ENCODE peak calls at places on chromosomes 1 and 21, in ten cellular contexts. G is adrenal gland, W is GM23338, E is uterus, V is tibial nerve, H is cardiac muscle cell, A is neuronal stem cell, Y is left ventricle myocardium inferior, U is tibial artery, N is heart left ventricle. S is an unnamed sample.
A peak's percentile ranks its signal among the peaks of the same experiment; 100 is the strongest.

GRCh38 chr1:89516055-89516454 is 8.6 kb upstream of the LRRC8B start:
- DNase-seq in N (no peak), A (no peak), Y (no peak), E (no peak), G (no peak), W (no peak), U (no peak), V (no peak), H (peak; percentile 43), S (peak; percentile 36)

GRCh38 chr1:61842863-61843514 is 100.7 kb downstream of the PATJ start:
- DNase-seq in V (no peak), H (peak; percentile 22), U (no peak), Y (no peak), N (no peak), W (peak; percentile 51), E (no peak), G (no peak), A (no peak), S (no peak)

GRCh38 chr1:20233394-20233793 is 47.1 kb upstream of the PLA2G2C start:
- DNase-seq in G (no peak), A (no peak), W (peak; percentile 73), H (peak; percentile 28), U (no peak), V (no peak), Y (no peak), E (no peak), N (no peak), S (no peak)

GRCh38 chr1:152451254-152451653 is 37.2 kb upstream of the CRNN start:
- DNase-seq in H (no peak), U (no peak), V (no peak), N (no peak), E (no peak), A (no peak), Y (no peak), G (no peak), W (peak; percentile 82), S (no peak)

GRCh38 chr1:50562106-50562505 is 138.9 kb upstream of the DMRTA2 start:
- DNase-seq in E (no peak), N (no peak), A (no peak), U (no peak), W (no peak), H (no peak), Y (no peak), V (no peak), G (no peak), S (no peak)

GRCh38 chr1:34688358-34688757 is 66.5 kb upstream of the GJB5 start:
- DNase-seq in W (no peak), G (no peak), N (no peak), Y (no peak), V (no peak), U (no peak), H (no peak), E (no peak), A (no peak), S (no peak)

GRCh38 chr1:227942716-227943261 is 4.9 kb downstream of the WNT9A start:
- DNase-seq in H (no peak), E (peak; percentile 12), Y (no peak), G (no peak), A (no peak), N (no peak), V (peak; percentile 7), W (no peak), U (peak; percentile 60), S (no peak)

GRCh38 chr1:243254233-243254926 is 701 bp downstream of the CEP170 start:
- DNase-seq in W (peak; percentile 81), G (peak; percentile 67), Y (peak; percentile 65), E (peak; percentile 53), V (peak; percentile 28), N (peak; percentile 67), U (peak; percentile 85), A (peak; percentile 52), H (peak; percentile 73), S (peak; percentile 67)

GRCh38 chr21:25858328-25858727 is 123.6 kb downstream of the GABPA start:
- DNase-seq in Y (no peak), N (no peak), A (no peak), V (no peak), U (no peak), E (no peak), H (no peak), G (no peak), W (no peak), S (no peak)

GRCh38 chr1:40981702-40982448 is 2.4 kb downstream of the CTPS1 start:
- DNase-seq in V (no peak), E (peak; percentile 40), N (no peak), G (no peak), Y (no peak), H (peak; percentile 54), W (peak; percentile 30), A (no peak), U (peak; percentile 76), S (no peak)

GRCh38 chr1:204003536-204003935 is 69.4 kb upstream of the SOX13 start:
- DNase-seq in Y (no peak), A (no peak), N (no peak), W (peak; percentile 37), U (no peak), H (no peak), E (no peak), V (no peak), G (no peak), S (no peak)

GRCh38 chr1:20511518-20512428 is 3.8 kb upstream of the MUL1 start:
- DNase-seq in H (no peak), Y (no peak), G (no peak), N (no peak), W (no peak), U (no peak), V (no peak), A (no peak), E (no peak), S (no peak)

DNA sequence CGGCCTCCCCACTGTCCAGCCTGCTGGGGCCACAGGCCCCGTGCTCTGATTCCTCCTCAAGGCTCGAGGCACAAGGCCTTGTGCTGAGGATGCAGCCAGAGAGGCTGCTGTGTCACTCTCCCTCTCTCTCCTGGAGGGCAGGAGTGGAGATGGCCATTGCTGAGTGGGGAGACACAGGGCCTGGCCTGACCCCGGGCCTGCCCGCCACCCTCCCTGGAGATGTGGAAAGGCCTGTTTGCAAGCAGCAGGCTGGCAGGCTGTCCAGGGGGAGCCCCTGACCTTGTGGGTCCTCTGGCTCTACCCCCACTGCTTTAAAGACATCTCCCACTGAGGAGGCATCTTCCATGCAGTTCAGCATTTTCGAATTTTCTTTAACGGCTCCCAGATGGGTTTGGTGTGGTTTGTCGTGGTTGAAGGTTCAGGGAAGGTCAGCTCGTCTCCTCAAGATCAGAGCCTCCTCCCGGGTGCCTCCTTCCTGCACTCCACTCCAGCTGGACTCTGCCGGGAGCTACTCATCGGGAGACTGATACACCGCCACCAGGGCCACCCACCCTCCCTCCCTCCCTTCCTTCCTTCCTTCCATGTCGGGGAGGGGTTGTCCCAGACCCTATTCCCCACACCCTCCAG is 69.0 kb downstream of the SPSB1 start:
- DNase-seq in G (no peak), E (no peak), W (no peak), H (no peak), V (no peak), A (no peak), U (no peak), Y (no peak), N (no peak), S (no peak)
- H3K36me3 ChIP-seq in G (no peaks in the 10 kb centered on the region), E (no peaks in the 10 kb centered on the region), W (no peaks in the 10 kb centered on the region), H (no peaks in the 10 kb centered on the region), V (peaks cover 30% of the 10 kb centered on the region), A (peaks cover 2% of the 10 kb centered on the region), U (peaks cover 22% of the 10 kb centered on the region), Y (peaks cover 16% of the 10 kb centered on the region), N (peaks cover 11% of the 10 kb centered on the region), S (no peaks in the 10 kb centered on the region)

DNA sequence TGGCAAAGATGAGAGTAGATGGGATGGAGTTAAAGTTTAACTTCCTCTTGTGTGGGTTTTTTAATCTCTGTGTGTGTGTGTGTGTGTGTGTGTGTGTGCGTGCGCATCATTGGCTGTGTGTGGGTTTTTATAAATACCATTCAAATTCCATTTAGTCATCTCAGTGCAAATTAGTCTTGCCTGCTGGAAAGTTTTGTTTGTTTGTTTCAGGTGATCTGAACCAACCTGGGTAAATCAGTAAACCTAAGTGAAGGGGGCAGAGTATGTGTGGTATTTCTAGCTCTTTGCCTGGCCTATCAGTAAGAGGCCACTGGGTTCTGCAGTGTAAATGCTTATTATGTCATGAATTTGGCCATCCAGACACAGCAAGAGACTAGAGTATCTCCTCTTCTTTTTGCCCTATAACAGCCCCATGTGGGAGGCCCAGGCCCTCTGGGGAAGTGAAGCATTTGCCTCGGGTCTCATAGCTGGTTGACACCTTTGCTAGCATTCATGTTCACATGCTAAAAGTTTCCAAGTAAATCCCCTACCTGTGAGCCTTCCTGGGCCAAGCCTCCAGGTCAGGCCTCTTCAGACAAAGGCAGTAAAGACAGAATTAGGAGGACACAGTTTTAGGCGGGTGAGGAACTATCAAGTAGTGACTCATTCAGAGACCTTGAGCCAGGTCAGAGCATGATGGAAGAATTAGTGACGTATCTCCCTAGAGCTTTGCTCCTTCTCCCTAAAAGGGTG is 14.7 kb downstream of the INTS3 start:
- DNase-seq in Y (no peak), G (peak; percentile 48), V (no peak), E (no peak), W (no peak), N (no peak), H (peak; percentile 74), U (no peak), A (no peak), S (no peak)
- H3K27ac ChIP-seq in Y (no peak overlapping the region), G (peak overlapping the region; percentile 70), V (peak overlapping the region; percentile 31), E (peak overlapping the region; percentile 53), W (peak overlapping the region; percentile 61), N (no peak overlapping the region), H (no peak overlapping the region), U (peak overlapping the region; percentile 78), A (no peak overlapping the region), S (no peak overlapping the region)

GRCh38 chr1:113793878-113794834 is 18.1 kb downstream of the RSBN1 start:
- DNase-seq in Y (no peak), E (no peak), H (no peak), U (no peak), V (no peak), W (no peak), A (no peak), N (no peak), G (no peak), S (no peak)
- H3K36me3 ChIP-seq in Y (peaks cover 19% of the 10 kb centered on the region), E (no peaks in the 10 kb centered on the region), H (peaks cover 19% of the 10 kb centered on the region), U (peaks cover 8% of the 10 kb centered on the region), V (peaks cover 41% of the 10 kb centered on the region), W (no peaks in the 10 kb centered on the region), A (peaks cover 8% of the 10 kb centered on the region), N (peaks cover 17% of the 10 kb centered on the region), G (no peaks in the 10 kb centered on the region), S (no peaks in the 10 kb centered on the region)

DNA sequence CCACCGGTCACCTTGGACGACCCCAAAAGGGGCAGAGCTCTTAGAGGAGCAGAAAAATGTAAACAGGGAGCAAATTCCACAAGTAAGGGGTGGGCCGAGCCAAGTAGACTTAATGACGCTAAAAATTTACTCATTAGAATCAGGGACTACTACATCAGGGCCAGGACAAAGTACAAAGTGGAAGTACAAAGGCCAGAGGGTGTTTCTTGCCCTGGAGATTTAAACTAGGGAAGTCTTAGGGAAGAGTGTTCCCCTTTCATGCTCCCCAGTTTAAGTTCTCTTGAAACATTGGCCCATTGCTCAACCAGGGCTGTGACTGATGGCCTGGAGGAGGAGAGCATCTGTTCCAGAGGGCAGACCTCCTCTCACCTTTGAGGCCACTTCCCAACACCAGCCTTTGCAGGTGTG is 48.6 kb downstream of the BACH1 start:
- DNase-seq in E (no peak), H (no peak), V (no peak), A (no peak), G (no peak), W (no peak), N (no peak), U (no peak), Y (no peak), S (no peak)
- H3K27ac ChIP-seq in E (no peak overlapping the region), H (peak overlapping the region; percentile 52), V (no peak overlapping the region), A (no peak overlapping the region), G (no peak overlapping the region), W (no peak overlapping the region), N (no peak overlapping the region), U (no peak overlapping the region), Y (no peak overlapping the region), S (no peak overlapping the region)